ENCODE peak calls at places on chromosome 12, in five cellular contexts. K is neuronal stem cell, T is mesenchymal stem cell, R is H9, V is trophoblast cell. B is an unnamed sample.
A peak's percentile ranks its signal among the peaks of the same experiment; 100 is the strongest.

GRCh38 chr12:15632708-15633107 is 156.5 kb downstream of the EPS8 start:
- DNase-seq in V (no peak), R (no peak), T (no peak), K (no peak), B (no peak)

GRCh38 chr12:33427071-33427470 is 12.5 kb downstream of the SYT10 start:
- DNase-seq in T (no peak), K (no peak), R (peak; percentile 52), V (peak; percentile 21), B (no peak)

GRCh38 chr12:64506955-64507354 is 55.0 kb downstream of the TBK1 start:
- DNase-seq in K (no peak), T (no peak), V (no peak), R (no peak), B (no peak)

GRCh38 chr12:122895757-122896636 is at the start of gene VPS37B:
- DNase-seq in T (peak; percentile 89), V (peak; percentile 88), R (peak; percentile 78), K (peak; percentile 83), B (peak; percentile 90)

GRCh38 chr12:73057428-73057827 is 785.3 kb downstream of the TRHDE start:
- DNase-seq in V (no peak), T (no peak), R (peak; percentile 58), K (no peak), B (no peak)

GRCh38 chr12:6605425-6606330 is 1.5 kb downstream of the CHD4 start:
- DNase-seq in T (peak; percentile 31), R (peak; percentile 62), V (no peak), K (no peak), B (peak; percentile 37)

GRCh38 chr12:123064885-123065619 is 84.6 kb downstream of the ARL6IP4 start:
- DNase-seq in V (no peak), R (no peak), K (no peak), T (no peak), B (no peak)

GRCh38 chr12:82461393-82461792 is 103.1 kb downstream of the METTL25 start:
- DNase-seq in T (no peak), K (no peak), V (no peak), R (no peak), B (no peak)

GRCh38 chr12:64560395-64561301 is 49.6 kb upstream of the RASSF3 start:
- DNase-seq in V (no peak), T (peak; percentile 96), K (no peak), R (peak; percentile 61), B (peak; percentile 100)

GRCh38 chr12:115584156-115584555 is 693.3 kb downstream of the MED13L start:
- DNase-seq in V (no peak), K (no peak), T (no peak), R (no peak), B (no peak)

GRCh38 chr12:81797100-81797499 is 38.0 kb upstream of the PPFIA2 start:
- DNase-seq in V (no peak), K (no peak), R (no peak), T (peak; percentile 6), B (no peak)

GRCh38 chr12:117645473-117645872 is 284.0 kb upstream of the NOS1 start:
- DNase-seq in V (no peak), R (no peak), K (no peak), T (no peak), B (no peak)

GRCh38 chr12:15278816-15279658 is 43.3 kb upstream of the PTPRO start:
- DNase-seq in K (no peak), R (no peak), T (peak; percentile 65), V (no peak), B (peak; percentile 3)

GRCh38 chr12:111293266-111294009 is 75.5 kb downstream of the PHETA1 start:
- DNase-seq in V (no peak), T (no peak), K (no peak), R (no peak), B (no peak)

GRCh38 chr12:128613821-128614220 is 209.9 kb downstream of the SLC15A4 start:
- DNase-seq in R (peak; percentile 73), V (no peak), K (no peak), T (no peak), B (no peak)

GRCh38 chr12:5433081-5433839 is 1.4 kb downstream of the NTF3 start:
- DNase-seq in V (no peak), K (peak; percentile 21), R (peak; percentile 54), T (peak; percentile 32), B (peak; percentile 63)

GRCh38 chr12:3743803-3744202 is 9.1 kb downstream of the CRACR2A start:
- DNase-seq in V (no peak), R (no peak), T (no peak), K (no peak), B (no peak)

GRCh38 chr12:111314949-111315539 is 53.9 kb downstream of the PHETA1 start:
- DNase-seq in K (no peak), T (no peak), R (no peak), V (no peak), B (no peak)

GRCh38 chr12:80770958-80771357 is 54.2 kb downstream of the MYF5 start:
- DNase-seq in V (no peak), R (no peak), T (no peak), K (no peak), B (no peak)

GRCh38 chr12:96824838-96825236 is 82.2 kb upstream of the NEDD1 start:
- DNase-seq in K (no peak), R (no peak), V (no peak), T (no peak), B (no peak)

DNA sequence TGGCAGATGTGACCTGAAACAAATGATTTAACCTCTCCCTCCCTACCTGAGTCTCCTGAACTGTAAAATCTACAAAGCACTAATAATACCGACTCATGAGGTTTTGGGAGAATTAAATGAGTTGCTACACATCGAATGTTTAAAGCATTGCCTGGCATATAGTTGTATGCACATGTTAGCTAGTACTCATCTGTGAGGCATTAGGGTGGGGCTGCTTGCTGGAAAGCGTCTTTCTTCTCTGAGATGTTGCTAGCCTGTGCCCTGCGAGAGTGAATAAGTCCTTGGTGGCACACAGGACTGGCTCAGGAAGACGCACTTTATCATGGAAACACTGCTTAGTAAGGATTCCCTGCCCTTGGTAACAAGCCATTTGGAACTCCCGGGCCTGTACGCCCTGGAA is 6.1 kb downstream of the RAPGEF3 start:
- DNase-seq in R (no peak), V (peak; percentile 29), T (no peak), K (no peak), B (peak; percentile 57)
- H2AFZ ChIP-seq in R (no peak overlapping the region), V (no peak overlapping the region), T (no peak overlapping the region), K (no peak overlapping the region), B (peak overlapping the region; percentile 32)

GRCh38 chr12:27498761-27499160 is 25.2 kb upstream of the PPFIBP1 start:
- DNase-seq in V (no peak), T (peak; percentile 10), K (no peak), R (no peak), B (no peak)

GRCh38 chr12:27500546-27500945 is 23.5 kb upstream of the PPFIBP1 start:
- DNase-seq in K (no peak), R (no peak), T (no peak), V (no peak), B (no peak)

GRCh38 chr12:27497446-27497845 is 26.6 kb upstream of the PPFIBP1 start:
- DNase-seq in T (no peak), K (no peak), V (no peak), R (no peak), B (no peak)

GRCh38 chr12:27499377-27499776 is 24.6 kb upstream of the PPFIBP1 start:
- DNase-seq in R (no peak), V (no peak), T (no peak), K (no peak), B (no peak)

GRCh38 chr12:27498159-27498558 is 25.8 kb upstream of the PPFIBP1 start:
- DNase-seq in V (no peak), R (no peak), T (no peak), K (no peak), B (no peak)
- H3K4me2 ChIP-seq in V (no peak overlapping the region), R (no peak overlapping the region), T (no peak overlapping the region), K (no peak overlapping the region), B (no peak overlapping the region)

DNA sequence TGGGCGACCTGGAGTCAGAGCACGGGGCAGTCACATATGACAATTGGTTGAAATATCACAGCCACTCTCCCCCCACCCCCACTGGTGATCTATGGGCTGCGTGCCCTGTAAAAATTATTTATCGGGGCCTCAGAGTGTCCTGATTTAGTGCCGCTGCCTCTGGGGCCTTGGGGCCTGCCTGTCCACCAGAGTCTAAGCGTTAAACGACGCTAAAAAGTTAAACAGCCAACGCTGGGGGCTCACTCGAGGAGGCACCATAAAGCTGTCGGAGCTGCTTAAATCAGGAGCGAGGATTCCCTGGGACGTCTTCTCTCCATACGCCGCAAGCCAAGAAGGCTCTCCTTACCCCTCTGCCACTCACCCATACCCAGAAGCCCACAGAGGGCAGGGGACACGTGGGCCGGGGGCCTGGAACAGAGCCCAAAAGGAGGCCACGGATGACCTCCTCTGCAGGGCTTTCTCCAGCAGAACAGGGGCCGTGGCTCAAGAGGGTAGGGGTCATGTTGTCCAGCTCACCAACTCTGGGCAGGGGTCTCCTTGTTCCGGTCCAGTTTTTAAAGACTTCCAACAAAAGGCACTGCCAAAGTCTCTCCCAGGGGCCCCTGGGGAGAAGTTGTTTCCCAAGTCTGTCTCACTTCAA is 42.2 kb downstream of the SMUG1 start:
- DNase-seq in V (no peak), T (no peak), K (no peak), R (no peak), B (no peak)
- H2BK120ac ChIP-seq in V (no peak overlapping the region), T (no peak overlapping the region), K (no peak overlapping the region), R (no peak overlapping the region), B (no peak overlapping the region)

GRCh38 chr12:48768147-48768546 is 20.7 kb downstream of the ADCY6 start:
- DNase-seq in T (no peak), R (no peak), V (no peak), K (no peak), B (no peak)

GRCh38 chr12:48767047-48767446 is 21.8 kb downstream of the ADCY6 start:
- DNase-seq in V (no peak), K (no peak), T (peak; percentile 24), R (no peak), B (no peak)

GRCh38 chr12:48767521-48767920 is 21.4 kb downstream of the ADCY6 start:
- DNase-seq in K (no peak), R (no peak), T (no peak), V (no peak), B (no peak)

GRCh38 chr12:48770756-48771155 is 18.1 kb downstream of the ADCY6 start:
- DNase-seq in K (no peak), R (no peak), T (no peak), V (no peak), B (no peak)

DNA sequence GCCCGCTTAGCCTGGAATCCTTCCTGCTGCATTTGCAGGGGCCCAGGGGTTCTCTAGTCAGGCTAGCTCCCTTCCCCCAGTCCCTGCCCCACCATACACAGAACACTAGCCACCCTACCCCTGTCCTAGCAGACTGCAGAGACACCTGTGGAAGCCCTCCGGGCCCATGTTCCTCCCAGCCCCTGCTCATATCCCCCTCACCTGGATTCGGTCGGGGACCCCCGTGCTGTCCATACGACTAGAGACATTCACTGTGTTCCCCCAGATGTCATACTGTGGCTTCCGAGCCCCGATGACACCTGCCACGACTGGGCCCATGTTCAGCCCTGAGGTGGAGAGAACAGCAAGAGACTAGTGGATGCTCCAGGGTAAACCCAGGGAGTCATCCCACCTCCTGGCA is 20.2 kb downstream of the ADCY6 start:
- DNase-seq in K (no peak), V (no peak), R (no peak), T (no peak), B (no peak)
- H2AFZ ChIP-seq in K (no peak overlapping the region), V (no peak overlapping the region), R (no peak overlapping the region), T (no peak overlapping the region), B (no peak overlapping the region)

B was measured in IMR-90.